ENCODE peak calls at places on chromosome 10, in eight cellular contexts. One of them, this sample, is unnamed.

GRCh38 chr10:59830601-59831259 is 75.6 kb downstream of the CCDC6 start:
- DNase-seq in prostate gland: peak; percentile 13
- DNase-seq in GM23338: peak; percentile 87
- DNase-seq in endothelial cell of umbilical vein: peak; percentile 68
- DNase-seq in Panc1: peak; percentile 25
- DNase-seq in suprapubic skin: no peak
- DNase-seq in HepG2: peak; percentile 38
- DNase-seq in sigmoid colon: no peak
- DNase-seq in this sample: no peak

GRCh38 chr10:30353851-30354250 is 4.8 kb upstream of the MTPAP start:
- DNase-seq in prostate gland: no peak
- DNase-seq in GM23338: no peak
- DNase-seq in endothelial cell of umbilical vein: no peak
- DNase-seq in Panc1: no peak
- DNase-seq in suprapubic skin: no peak
- DNase-seq in HepG2: no peak
- DNase-seq in sigmoid colon: no peak
- DNase-seq in this sample: no peak

GRCh38 chr10:80279146-80279545 is 10.3 kb downstream of the MAT1A start:
- DNase-seq in prostate gland: no peak
- DNase-seq in GM23338: no peak
- DNase-seq in endothelial cell of umbilical vein: no peak
- DNase-seq in Panc1: no peak
- DNase-seq in suprapubic skin: no peak
- DNase-seq in HepG2: no peak
- DNase-seq in sigmoid colon: no peak
- DNase-seq in this sample: no peak

GRCh38 chr10:132447446-132448247 is 50.6 kb downstream of the PWWP2B start:
- DNase-seq in prostate gland: peak; percentile 68
- DNase-seq in GM23338: peak; percentile 66
- DNase-seq in endothelial cell of umbilical vein: no peak
- DNase-seq in Panc1: no peak
- DNase-seq in suprapubic skin: no peak
- DNase-seq in HepG2: peak; percentile 39
- DNase-seq in sigmoid colon: no peak
- DNase-seq in this sample: peak; percentile 92

GRCh38 chr10:99983280-99983988 is 26.3 kb downstream of the DNMBP start:
- DNase-seq in prostate gland: no peak
- DNase-seq in GM23338: no peak
- DNase-seq in endothelial cell of umbilical vein: peak; percentile 90
- DNase-seq in Panc1: no peak
- DNase-seq in suprapubic skin: no peak
- DNase-seq in HepG2: peak; percentile 38
- DNase-seq in sigmoid colon: no peak
- DNase-seq in this sample: no peak

GRCh38 chr10:101694674-101695403 is at the start of gene FBXW4:
- DNase-seq in prostate gland: peak; percentile 41
- DNase-seq in GM23338: peak; percentile 85
- DNase-seq in endothelial cell of umbilical vein: peak; percentile 39
- DNase-seq in Panc1: no peak
- DNase-seq in suprapubic skin: peak; percentile 84
- DNase-seq in HepG2: peak; percentile 29
- DNase-seq in sigmoid colon: peak; percentile 71
- DNase-seq in this sample: peak; percentile 93

GRCh38 chr10:20406607-20407188 is 490.4 kb downstream of the NEBL start:
- DNase-seq in prostate gland: no peak
- DNase-seq in GM23338: no peak
- DNase-seq in endothelial cell of umbilical vein: no peak
- DNase-seq in Panc1: no peak
- DNase-seq in suprapubic skin: no peak
- DNase-seq in HepG2: no peak
- DNase-seq in sigmoid colon: peak; percentile 70
- DNase-seq in this sample: no peak

GRCh38 chr10:102279104-102279503 is 33.8 kb downstream of the GBF1 start:
- DNase-seq in prostate gland: no peak
- DNase-seq in GM23338: no peak
- DNase-seq in endothelial cell of umbilical vein: no peak
- DNase-seq in Panc1: no peak
- DNase-seq in suprapubic skin: no peak
- DNase-seq in HepG2: no peak
- DNase-seq in sigmoid colon: no peak
- DNase-seq in this sample: no peak

GRCh38 chr10:16612148-16612742 is 90.6 kb upstream of the C1QL3 start:
- DNase-seq in prostate gland: no peak
- DNase-seq in GM23338: peak; percentile 78
- DNase-seq in endothelial cell of umbilical vein: peak; percentile 35
- DNase-seq in Panc1: no peak
- DNase-seq in suprapubic skin: no peak
- DNase-seq in HepG2: peak; percentile 31
- DNase-seq in sigmoid colon: no peak
- DNase-seq in this sample: no peak

GRCh38 chr10:131816941-131817700 is 83.7 kb upstream of the PPP2R2D start:
- DNase-seq in prostate gland: no peak
- DNase-seq in GM23338: no peak
- DNase-seq in endothelial cell of umbilical vein: no peak
- DNase-seq in Panc1: no peak
- DNase-seq in suprapubic skin: peak; percentile 16
- DNase-seq in HepG2: no peak
- DNase-seq in sigmoid colon: no peak
- DNase-seq in this sample: no peak

GRCh38 chr10:25175527-25176420 is 973 bp downstream of the GPR158 start:
- DNase-seq in prostate gland: peak; percentile 5
- DNase-seq in GM23338: peak; percentile 66
- DNase-seq in endothelial cell of umbilical vein: no peak
- DNase-seq in Panc1: no peak
- DNase-seq in suprapubic skin: no peak
- DNase-seq in HepG2: no peak
- DNase-seq in sigmoid colon: no peak
- DNase-seq in this sample: no peak

GRCh38 chr10:44975487-44976331 is 2.9 kb downstream of the DEPP1 start:
- DNase-seq in prostate gland: no peak
- DNase-seq in GM23338: peak; percentile 78
- DNase-seq in endothelial cell of umbilical vein: peak; percentile 96
- DNase-seq in Panc1: no peak
- DNase-seq in suprapubic skin: peak; percentile 70
- DNase-seq in HepG2: peak; percentile 83
- DNase-seq in sigmoid colon: peak; percentile 90
- DNase-seq in this sample: peak; percentile 75

GRCh38 chr10:44974082-44974627 is 4.5 kb downstream of the DEPP1 start:
- DNase-seq in prostate gland: no peak
- DNase-seq in GM23338: no peak
- DNase-seq in endothelial cell of umbilical vein: no peak
- DNase-seq in Panc1: no peak
- DNase-seq in suprapubic skin: no peak
- DNase-seq in HepG2: no peak
- DNase-seq in sigmoid colon: peak; percentile 64
- DNase-seq in this sample: peak; percentile 78

GRCh38 chr10:44976352-44977198 is 2.0 kb downstream of the DEPP1 start:
- DNase-seq in prostate gland: no peak
- DNase-seq in GM23338: no peak
- DNase-seq in endothelial cell of umbilical vein: peak; percentile 92
- DNase-seq in Panc1: no peak
- DNase-seq in suprapubic skin: peak; percentile 72
- DNase-seq in HepG2: no peak
- DNase-seq in sigmoid colon: peak; percentile 71
- DNase-seq in this sample: peak; percentile 67

GRCh38 chr10:44973323-44974081 is 5.1 kb downstream of the DEPP1 start:
- DNase-seq in prostate gland: no peak
- DNase-seq in GM23338: peak; percentile 64
- DNase-seq in endothelial cell of umbilical vein: peak; percentile 59
- DNase-seq in Panc1: no peak
- DNase-seq in suprapubic skin: no peak
- DNase-seq in HepG2: no peak
- DNase-seq in sigmoid colon: peak; percentile 66
- DNase-seq in this sample: peak; percentile 66

DNA sequence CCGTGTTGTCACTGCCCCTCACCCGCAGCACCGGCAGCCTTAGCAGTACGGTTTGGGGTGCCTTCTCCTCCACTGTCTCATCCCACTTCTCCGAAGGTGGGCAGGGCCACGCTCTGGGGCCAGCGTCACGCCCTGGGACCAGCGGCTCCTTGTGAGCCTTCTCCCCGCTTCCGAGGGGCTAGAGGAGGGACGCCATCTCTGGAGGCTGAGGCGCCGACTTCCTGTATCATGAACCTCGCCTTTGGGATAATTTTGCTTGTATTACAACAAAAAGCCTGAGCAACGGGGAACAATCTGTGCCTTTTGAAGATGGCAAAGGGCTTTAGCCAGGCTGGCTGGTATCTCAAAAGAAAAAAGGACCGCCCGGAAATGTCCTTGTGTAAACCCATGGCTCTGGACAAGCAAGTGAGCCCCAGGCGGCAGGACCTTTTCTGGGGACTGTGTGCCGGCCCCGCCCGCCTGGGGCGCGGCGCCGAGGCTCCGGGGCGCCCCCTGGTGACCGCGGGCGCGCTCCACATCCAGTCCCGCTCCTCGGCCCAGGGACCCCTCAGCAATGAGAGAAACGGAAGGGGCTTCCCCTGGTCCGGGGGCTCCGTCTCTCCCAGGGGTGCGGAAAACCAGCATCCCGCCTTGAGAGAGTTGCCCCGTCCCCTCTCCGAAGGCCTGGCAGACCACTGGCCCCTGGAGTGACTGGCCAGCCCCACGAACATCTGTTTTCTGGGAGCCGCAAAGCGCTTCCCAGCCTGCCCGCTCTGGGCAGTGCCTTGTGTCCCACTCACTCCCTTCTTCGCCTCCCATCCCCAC is 3.8 kb downstream of the DEPP1 start:
- DNase-seq in prostate gland: peak; percentile 59
- DNase-seq in GM23338: peak; percentile 75
- DNase-seq in endothelial cell of umbilical vein: peak; percentile 90
- DNase-seq in Panc1: no peak
- DNase-seq in suprapubic skin: peak; percentile 83
- DNase-seq in HepG2: peak; percentile 79
- DNase-seq in sigmoid colon: peak; percentile 89
- DNase-seq in this sample: peak; percentile 94
- TF ChIP-seq POLR2AphosphoS5 in prostate gland: peak; percentile 29
- TF ChIP-seq POLR2AphosphoS5 in GM23338: no peak
- TF ChIP-seq POLR2AphosphoS5 in endothelial cell of umbilical vein: peak; percentile 62
- TF ChIP-seq POLR2AphosphoS5 in Panc1: peak; percentile 77
- TF ChIP-seq POLR2AphosphoS5 in suprapubic skin: no peak
- TF ChIP-seq POLR2AphosphoS5 in HepG2: peak; percentile 43
- TF ChIP-seq POLR2AphosphoS5 in sigmoid colon: peak; percentile 72
- TF ChIP-seq POLR2AphosphoS5 in this sample: peak; percentile 68

GRCh38 chr10:48236199-48236621 is 38.3 kb downstream of the FRMPD2 start:
- DNase-seq in prostate gland: no peak
- DNase-seq in GM23338: no peak
- DNase-seq in endothelial cell of umbilical vein: no peak
- DNase-seq in Panc1: no peak
- DNase-seq in suprapubic skin: no peak
- DNase-seq in HepG2: no peak
- DNase-seq in sigmoid colon: no peak
- DNase-seq in this sample: no peak

GRCh38 chr10:48237225-48237855 is 37.2 kb downstream of the FRMPD2 start:
- DNase-seq in prostate gland: no peak
- DNase-seq in GM23338: no peak
- DNase-seq in endothelial cell of umbilical vein: no peak
- DNase-seq in Panc1: no peak
- DNase-seq in suprapubic skin: no peak
- DNase-seq in HepG2: no peak
- DNase-seq in sigmoid colon: no peak
- DNase-seq in this sample: no peak

GRCh38 chr10:48234295-48234694 is 40.2 kb downstream of the FRMPD2 start:
- DNase-seq in prostate gland: no peak
- DNase-seq in GM23338: no peak
- DNase-seq in endothelial cell of umbilical vein: no peak
- DNase-seq in Panc1: no peak
- DNase-seq in suprapubic skin: no peak
- DNase-seq in HepG2: no peak
- DNase-seq in sigmoid colon: no peak
- DNase-seq in this sample: no peak

GRCh38 chr10:48234807-48235206 is 39.7 kb downstream of the FRMPD2 start:
- DNase-seq in prostate gland: no peak
- DNase-seq in GM23338: no peak
- DNase-seq in endothelial cell of umbilical vein: no peak
- DNase-seq in Panc1: no peak
- DNase-seq in suprapubic skin: no peak
- DNase-seq in HepG2: no peak
- DNase-seq in sigmoid colon: no peak
- DNase-seq in this sample: no peak

DNA sequence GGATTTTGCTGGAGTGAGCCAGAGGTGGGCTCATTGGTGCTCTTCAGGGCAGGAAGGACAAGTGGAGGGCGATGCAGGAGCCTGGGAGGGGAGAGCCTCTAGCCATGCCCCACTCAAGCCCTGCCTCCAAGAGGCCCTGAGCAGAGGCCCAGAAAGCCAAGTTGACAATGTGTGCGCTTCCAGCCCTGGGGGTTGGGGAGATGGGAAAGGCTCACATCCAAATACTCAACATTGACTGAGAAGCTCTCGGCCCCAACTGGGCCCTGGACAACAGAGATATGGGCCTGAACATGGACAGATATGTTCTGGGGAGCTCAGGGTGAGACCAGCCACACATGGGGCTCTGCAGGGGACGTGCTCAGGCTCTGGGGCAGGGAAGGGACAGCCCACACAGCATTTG is 39.0 kb downstream of the FRMPD2 start:
- DNase-seq in prostate gland: no peak
- DNase-seq in GM23338: no peak
- DNase-seq in endothelial cell of umbilical vein: no peak
- DNase-seq in Panc1: no peak
- DNase-seq in suprapubic skin: no peak
- DNase-seq in HepG2: no peak
- DNase-seq in sigmoid colon: no peak
- DNase-seq in this sample: no peak
- H3K4me1 ChIP-seq in prostate gland: no peaks in the 10 kb centered on the region
- H3K4me1 ChIP-seq in GM23338: no peaks in the 10 kb centered on the region
- H3K4me1 ChIP-seq in endothelial cell of umbilical vein: no peaks in the 10 kb centered on the region
- H3K4me1 ChIP-seq in Panc1: no peaks in the 10 kb centered on the region
- H3K4me1 ChIP-seq in suprapubic skin: no peaks in the 10 kb centered on the region
- H3K4me1 ChIP-seq in HepG2: no peaks in the 10 kb centered on the region
- H3K4me1 ChIP-seq in sigmoid colon: no peaks in the 10 kb centered on the region
- H3K4me1 ChIP-seq in this sample: no peaks in the 10 kb centered on the region

DNA sequence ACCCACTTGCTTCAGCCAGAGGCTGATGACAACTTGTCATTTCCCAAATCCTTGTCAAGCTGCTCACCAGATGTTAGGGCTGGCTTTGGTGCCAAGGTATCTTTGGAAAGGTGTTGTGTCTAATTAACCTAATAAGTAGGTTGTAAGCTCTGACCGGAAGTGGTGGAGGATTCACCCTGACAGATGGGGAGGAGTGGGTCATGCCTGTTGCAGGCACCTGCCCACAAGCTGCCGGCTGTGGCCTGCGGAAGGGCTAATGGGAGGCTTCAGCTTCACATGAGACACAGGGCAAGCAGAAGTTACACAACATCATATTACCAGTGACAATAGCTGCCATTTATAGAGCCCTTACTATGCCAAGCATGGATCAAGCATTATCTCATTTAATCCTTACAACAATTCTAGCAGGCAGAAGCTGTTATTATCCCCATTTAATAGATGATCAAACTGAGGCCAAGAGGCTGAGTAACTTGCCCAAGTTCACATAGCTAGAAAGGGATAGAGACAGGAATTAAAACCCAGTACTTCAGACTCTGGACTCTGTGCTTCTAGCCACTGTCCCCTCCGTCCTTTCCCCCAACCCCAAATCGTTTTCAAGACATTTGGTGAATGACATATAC is 63.1 kb upstream of the DUSP5 start:
- DNase-seq in prostate gland: no peak
- DNase-seq in GM23338: no peak
- DNase-seq in endothelial cell of umbilical vein: no peak
- DNase-seq in Panc1: no peak
- DNase-seq in suprapubic skin: no peak
- DNase-seq in HepG2: no peak
- DNase-seq in sigmoid colon: peak; percentile 20
- DNase-seq in this sample: peak; percentile 32
- TF ChIP-seq POLR2AphosphoS5 in prostate gland: no peak
- TF ChIP-seq POLR2AphosphoS5 in GM23338: no peak
- TF ChIP-seq POLR2AphosphoS5 in endothelial cell of umbilical vein: no peak
- TF ChIP-seq POLR2AphosphoS5 in Panc1: no peak
- TF ChIP-seq POLR2AphosphoS5 in suprapubic skin: no peak
- TF ChIP-seq POLR2AphosphoS5 in HepG2: no peak
- TF ChIP-seq POLR2AphosphoS5 in sigmoid colon: no peak
- TF ChIP-seq POLR2AphosphoS5 in this sample: no peak

GRCh38 chr10:123537188-123537961 is 128.8 kb upstream of the GPR26 start:
- DNase-seq in prostate gland: no peak
- DNase-seq in GM23338: no peak
- DNase-seq in endothelial cell of umbilical vein: no peak
- DNase-seq in Panc1: no peak
- DNase-seq in suprapubic skin: no peak
- DNase-seq in HepG2: no peak
- DNase-seq in sigmoid colon: no peak
- DNase-seq in this sample: no peak
- H3K4me1 ChIP-seq in prostate gland: no peaks in the 10 kb centered on the region
- H3K4me1 ChIP-seq in GM23338: peaks cover 38% of the 10 kb centered on the region
- H3K4me1 ChIP-seq in endothelial cell of umbilical vein: no peaks in the 10 kb centered on the region
- H3K4me1 ChIP-seq in Panc1: no peaks in the 10 kb centered on the region
- H3K4me1 ChIP-seq in suprapubic skin: no peaks in the 10 kb centered on the region
- H3K4me1 ChIP-seq in HepG2: no peaks in the 10 kb centered on the region
- H3K4me1 ChIP-seq in sigmoid colon: no peaks in the 10 kb centered on the region
- H3K4me1 ChIP-seq in this sample: peaks cover 8% of the 10 kb centered on the region